ENCODE peak calls at places on chromosome 12, in five cellular contexts. G, R, O, B and W are unnamed samples.
A peak's percentile ranks its signal among the peaks of the same experiment; 100 is the strongest.

GRCh38 chr12:108784270-108784669 is 53.0 kb upstream of the CORO1C start:
- DNase-seq in G (no peak), R (no peak), O (no peak), B (no peak), W (no peak)

GRCh38 chr12:46386877-46387629 is 14.5 kb upstream of the SLC38A2 start:
- DNase-seq in G (peak; percentile 64), R (no peak), O (no peak), B (no peak), W (no peak)

GRCh38 chr12:89919241-89919906 is 210.7 kb upstream of the ATP2B1 start:
- DNase-seq in G (no peak), R (no peak), O (no peak), B (no peak), W (no peak)

GRCh38 chr12:95874452-95874851 is 15.7 kb downstream of the SNRPF start:
- DNase-seq in G (no peak), R (no peak), O (no peak), B (no peak), W (no peak)

GRCh38 chr12:56028511-56029165 is 7.8 kb downstream of the IKZF4 start:
- DNase-seq in G (no peak), R (no peak), O (no peak), B (no peak), W (no peak)

GRCh38 chr12:6866163-6866919 is 990 bp upstream of the TPI1 start:
- DNase-seq in G (peak; percentile 41), R (no peak), O (no peak), B (no peak), W (no peak)

GRCh38 chr12:68978678-68979077 is 45.7 kb upstream of the CPM start:
- DNase-seq in G (no peak), R (no peak), O (no peak), B (no peak), W (no peak)

GRCh38 chr12:4417471-4417870 is 28.1 kb downstream of the FGF6 start:
- DNase-seq in G (no peak), R (peak; percentile 30), O (no peak), B (no peak), W (no peak)

GRCh38 chr12:119693006-119693405 is 25.1 kb downstream of the PRKAB1 start:
- DNase-seq in G (no peak), R (peak; percentile 58), O (no peak), B (no peak), W (no peak)

GRCh38 chr12:16359512-16360491 is 12.4 kb downstream of the MGST1 start:
- DNase-seq in G (peak; percentile 47), R (peak; percentile 52), O (no peak), B (no peak), W (peak; percentile 37)

GRCh38 chr12:27244680-27245005 is 557 bp downstream of the STK38L start:
- DNase-seq in G (no peak), R (no peak), O (no peak), B (no peak), W (no peak)

GRCh38 chr12:93128332-93128707 is 199.2 kb upstream of the EEA1 start:
- DNase-seq in G (no peak), R (no peak), O (no peak), B (no peak), W (no peak)

GRCh38 chr12:6229224-6229748 is 29.1 kb downstream of the CD9 start:
- DNase-seq in G (no peak), R (no peak), O (no peak), B (no peak), W (no peak)

GRCh38 chr12:116520801-116521471 is 38.2 kb upstream of the MAP1LC3B2 start:
- DNase-seq in G (no peak), R (peak; percentile 35), O (no peak), B (peak; percentile 7), W (no peak)

GRCh38 chr12:10503460-10503859 is 2.2 kb upstream of the EIF2S3B start:
- DNase-seq in G (no peak), R (no peak), O (no peak), B (no peak), W (no peak)

GRCh38 chr12:68743416-68743815 is 2.6 kb upstream of the SLC35E3 start:
- DNase-seq in G (no peak), R (no peak), O (no peak), B (no peak), W (no peak)

GRCh38 chr12:108580531-108580930 is 17.4 kb downstream of the TMEM119 start:
- DNase-seq in G (no peak), R (no peak), O (no peak), B (no peak), W (no peak)

GRCh38 chr12:107610030-107610859 is 75.4 kb upstream of the PWP1 start:
- DNase-seq in G (no peak), R (peak; percentile 71), O (no peak), B (no peak), W (no peak)

GRCh38 chr12:24742378-24742777 is 206.5 kb downstream of the BCAT1 start:
- DNase-seq in G (peak; percentile 49), R (no peak), O (peak; percentile 77), B (peak; percentile 39), W (no peak)

GRCh38 chr12:128644664-128645296 is 179.0 kb downstream of the SLC15A4 start:
- DNase-seq in G (no peak), R (peak; percentile 30), O (peak; percentile 59), B (no peak), W (peak; percentile 56)

GRCh38 chr12:112340235-112340634 is 42.0 kb downstream of the HECTD4 start:
- DNase-seq in G (no peak), R (no peak), O (no peak), B (no peak), W (no peak)

GRCh38 chr12:2348477-2348852 is 295.7 kb downstream of the CACNA1C start:
- DNase-seq in G (no peak), R (no peak), O (no peak), B (no peak), W (no peak)

GRCh38 chr12:12534975-12535374 is 27.7 kb downstream of the DUSP16 start:
- DNase-seq in G (peak; percentile 32), R (no peak), O (no peak), B (no peak), W (no peak)

GRCh38 chr12:91902860-91903683 is 242.6 kb downstream of the BTG1 start:
- DNase-seq in G (no peak), R (no peak), O (no peak), B (no peak), W (no peak)

GRCh38 chr12:5889381-5890047 is 55.5 kb downstream of the ANO2 start:
- DNase-seq in G (no peak), R (peak; percentile 39), O (peak; percentile 55), B (no peak), W (no peak)

GRCh38 chr12:123269395-123269892 is 2.2 kb downstream of the CDK2AP1 start:
- DNase-seq in G (peak; percentile 84), R (peak; percentile 95), O (peak; percentile 61), B (peak; percentile 85), W (peak; percentile 69)

GRCh38 chr12:76272292-76272691 is 75.9 kb downstream of the BBS10 start:
- DNase-seq in G (no peak), R (no peak), O (no peak), B (peak; percentile 37), W (no peak)

GRCh38 chr12:13250416-13250815 is 53.9 kb downstream of the EMP1 start:
- DNase-seq in G (no peak), R (no peak), O (no peak), B (no peak), W (no peak)

GRCh38 chr12:646303-647038 is 16.8 kb downstream of the NINJ2 start:
- DNase-seq in G (peak; percentile 84), R (no peak), O (no peak), B (no peak), W (no peak)